ENCODE peak calls at places on chromosome X, in six cellular contexts. One of them, this sample, is unnamed.

GRCh38 chrX:104318330-104319009 is 63.7 kb upstream of the ESX1 start:
- DNase-seq in HepG2: peak
- DNase-seq in GM12878: no peak
- DNase-seq in A549: peak
- DNase-seq in HCT116: peak
- DNase-seq in endothelial cell of umbilical vein: peak
- DNase-seq in this sample: no peak

GRCh38 chrX:18927558-18927957 is 56.4 kb downstream of the PHKA2 start:
- DNase-seq in A549: no peak
- DNase-seq in GM12878: no peak
- DNase-seq in HepG2: no peak
- DNase-seq in endothelial cell of umbilical vein: no peak
- DNase-seq in HCT116: no peak
- DNase-seq in this sample: no peak

GRCh38 chrX:130909469-130910136 is 6.6 kb upstream of the ENOX2 start:
- DNase-seq in HepG2: no peak
- DNase-seq in A549: no peak
- DNase-seq in GM12878: no peak
- DNase-seq in HCT116: no peak
- DNase-seq in endothelial cell of umbilical vein: no peak
- DNase-seq in this sample: no peak

GRCh38 chrX:74613350-74614192 is 853 bp downstream of the RLIM start:
- DNase-seq in endothelial cell of umbilical vein: peak
- DNase-seq in GM12878: no peak
- DNase-seq in HepG2: peak
- DNase-seq in HCT116: no peak
- DNase-seq in A549: peak
- DNase-seq in this sample: peak

GRCh38 chrX:140343226-140343873 is 161.5 kb downstream of the SOX3 start:
- DNase-seq in HCT116: no peak
- DNase-seq in HepG2: no peak
- DNase-seq in endothelial cell of umbilical vein: no peak
- DNase-seq in A549: no peak
- DNase-seq in GM12878: no peak
- DNase-seq in this sample: no peak

GRCh38 chrX:131677655-131678628 is 134.1 kb downstream of the OR13H1 start:
- DNase-seq in A549: peak
- DNase-seq in HepG2: peak
- DNase-seq in HCT116: peak
- DNase-seq in GM12878: no peak
- DNase-seq in endothelial cell of umbilical vein: peak
- DNase-seq in this sample: peak

GRCh38 chrX:131764224-131764623 is 220.3 kb downstream of the OR13H1 start:
- DNase-seq in A549: no peak
- DNase-seq in HCT116: no peak
- DNase-seq in endothelial cell of umbilical vein: no peak
- DNase-seq in GM12878: no peak
- DNase-seq in HepG2: no peak
- DNase-seq in this sample: no peak

GRCh38 chrX:11597479-11597878 is 68.2 kb downstream of the ARHGAP6 start:
- DNase-seq in HepG2: no peak
- DNase-seq in GM12878: no peak
- DNase-seq in HCT116: no peak
- DNase-seq in A549: no peak
- DNase-seq in endothelial cell of umbilical vein: no peak
- DNase-seq in this sample: no peak

GRCh38 chrX:16797841-16798240 is 11.6 kb downstream of the TXLNG start:
- DNase-seq in HCT116: no peak
- DNase-seq in A549: no peak
- DNase-seq in endothelial cell of umbilical vein: no peak
- DNase-seq in GM12878: no peak
- DNase-seq in HepG2: no peak
- DNase-seq in this sample: no peak
- TF ChIP-seq CTCF in HCT116: no peak
- TF ChIP-seq CTCF in A549: no peak
- TF ChIP-seq CTCF in endothelial cell of umbilical vein: no peak
- TF ChIP-seq CTCF in GM12878: no peak
- TF ChIP-seq CTCF in HepG2: no peak
- TF ChIP-seq CTCF in this sample: no peak

GRCh38 chrX:69238153-69238959 is 73.1 kb upstream of the PJA1 start:
- DNase-seq in A549: no peak
- DNase-seq in GM12878: no peak
- DNase-seq in endothelial cell of umbilical vein: no peak
- DNase-seq in HepG2: no peak
- DNase-seq in HCT116: no peak
- DNase-seq in this sample: no peak
- TF ChIP-seq MAX in A549: no peak
- TF ChIP-seq MAX in GM12878: no peak
- TF ChIP-seq MAX in endothelial cell of umbilical vein: no peak
- TF ChIP-seq MAX in HepG2: no peak
- TF ChIP-seq MAX in HCT116: no peak
- TF ChIP-seq MAX in this sample: no peak

GRCh38 chrX:40469316-40469715 is 111.5 kb upstream of the ATP6AP2 start:
- DNase-seq in GM12878: no peak
- DNase-seq in HCT116: no peak
- DNase-seq in HepG2: no peak
- DNase-seq in endothelial cell of umbilical vein: no peak
- DNase-seq in A549: no peak
- DNase-seq in this sample: no peak
- TF ChIP-seq POLR2A in GM12878: no peak
- TF ChIP-seq POLR2A in HCT116: no peak
- TF ChIP-seq POLR2A in HepG2: no peak
- TF ChIP-seq POLR2A in endothelial cell of umbilical vein: no peak
- TF ChIP-seq POLR2A in A549: no peak
- TF ChIP-seq POLR2A in this sample: no peak

DNA sequence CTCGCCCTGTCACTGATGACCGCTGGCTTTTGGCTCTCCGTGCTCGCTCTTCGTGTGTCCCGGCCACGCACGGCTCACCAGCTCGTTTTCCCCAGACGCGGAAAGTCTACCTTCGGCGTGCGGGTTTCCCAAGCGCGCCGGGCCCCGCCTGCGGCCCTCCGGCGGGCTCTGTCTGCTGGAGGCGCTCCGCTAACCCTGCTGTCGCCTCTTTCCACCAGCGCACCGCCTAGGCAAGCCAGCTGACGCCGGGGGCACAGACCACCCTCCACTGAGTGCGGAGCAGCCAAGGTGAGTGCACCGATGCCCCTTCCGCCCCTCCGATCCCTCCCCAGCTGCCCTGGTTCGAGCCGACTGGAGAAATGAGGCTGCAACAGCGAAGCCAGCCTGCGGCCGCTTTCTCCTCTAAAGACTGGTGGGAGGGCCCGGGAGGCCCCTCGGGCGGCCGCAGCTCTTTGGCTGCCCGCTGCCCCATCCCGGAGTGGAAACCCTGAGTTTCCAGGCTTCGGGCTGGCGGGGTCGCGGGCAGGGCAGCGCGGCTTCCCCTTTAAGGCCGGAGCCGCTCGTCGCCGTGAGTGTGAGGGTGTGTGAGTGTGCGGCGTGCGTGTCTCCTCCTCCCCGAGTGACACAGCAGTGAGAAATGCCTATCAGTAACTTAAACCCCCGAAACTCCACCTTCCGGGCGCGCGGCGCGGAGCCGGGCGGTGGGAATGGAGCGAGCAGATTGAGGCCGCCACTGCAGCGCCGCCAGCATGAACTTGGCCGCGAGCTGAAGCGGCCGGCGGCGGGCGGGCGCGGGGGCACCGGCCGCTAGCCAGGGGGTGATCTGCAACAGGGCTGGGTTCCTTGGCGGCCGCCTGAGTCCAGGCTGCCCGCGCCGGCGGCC is at the start of gene MAMLD1:
- DNase-seq in A549: peak
- DNase-seq in HepG2: no peak
- DNase-seq in HCT116: peak
- DNase-seq in endothelial cell of umbilical vein: peak
- DNase-seq in GM12878: no peak
- DNase-seq in this sample: peak
- TF ChIP-seq CTCF in A549: no peak
- TF ChIP-seq CTCF in HepG2: no peak
- TF ChIP-seq CTCF in HCT116: no peak
- TF ChIP-seq CTCF in endothelial cell of umbilical vein: no peak
- TF ChIP-seq CTCF in GM12878: no peak
- TF ChIP-seq CTCF in this sample: no peak

DNA sequence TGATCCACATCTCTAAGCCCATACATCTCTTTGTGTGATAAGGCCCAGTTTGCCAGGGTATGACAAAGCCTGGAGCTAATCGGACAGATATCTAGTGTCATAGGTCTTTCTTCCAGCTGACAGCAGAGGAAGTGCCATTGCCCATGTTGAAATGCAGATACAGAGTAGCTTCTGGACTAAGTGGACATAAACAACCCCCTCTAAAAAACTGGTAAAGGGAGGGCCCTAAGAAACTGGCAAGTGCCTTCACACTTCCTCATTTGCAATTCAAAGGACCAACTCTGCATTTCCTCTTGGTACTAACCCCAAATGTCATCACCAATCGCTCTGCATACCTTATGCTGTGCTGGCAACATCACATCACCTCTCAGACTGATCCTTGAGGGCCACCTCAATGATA is 20.8 kb downstream of the ARHGEF6 start:
- DNase-seq in GM12878: peak
- DNase-seq in endothelial cell of umbilical vein: peak
- DNase-seq in A549: no peak
- DNase-seq in HCT116: no peak
- DNase-seq in HepG2: no peak
- DNase-seq in this sample: peak
- TF ChIP-seq MAX in GM12878: no peak
- TF ChIP-seq MAX in endothelial cell of umbilical vein: no peak
- TF ChIP-seq MAX in A549: no peak
- TF ChIP-seq MAX in HCT116: no peak
- TF ChIP-seq MAX in HepG2: no peak
- TF ChIP-seq MAX in this sample: no peak

GRCh38 chrX:2608638-2609430 is 82.3 kb upstream of the CD99 start:
- DNase-seq in endothelial cell of umbilical vein: peak
- DNase-seq in GM12878: no peak
- DNase-seq in HCT116: peak
- DNase-seq in HepG2: peak
- DNase-seq in A549: peak
- DNase-seq in this sample: peak
- TF ChIP-seq POLR2A in endothelial cell of umbilical vein: peak
- TF ChIP-seq POLR2A in GM12878: peak
- TF ChIP-seq POLR2A in HCT116: peak
- TF ChIP-seq POLR2A in HepG2: no peak
- TF ChIP-seq POLR2A in A549: peak
- TF ChIP-seq POLR2A in this sample: peak

DNA sequence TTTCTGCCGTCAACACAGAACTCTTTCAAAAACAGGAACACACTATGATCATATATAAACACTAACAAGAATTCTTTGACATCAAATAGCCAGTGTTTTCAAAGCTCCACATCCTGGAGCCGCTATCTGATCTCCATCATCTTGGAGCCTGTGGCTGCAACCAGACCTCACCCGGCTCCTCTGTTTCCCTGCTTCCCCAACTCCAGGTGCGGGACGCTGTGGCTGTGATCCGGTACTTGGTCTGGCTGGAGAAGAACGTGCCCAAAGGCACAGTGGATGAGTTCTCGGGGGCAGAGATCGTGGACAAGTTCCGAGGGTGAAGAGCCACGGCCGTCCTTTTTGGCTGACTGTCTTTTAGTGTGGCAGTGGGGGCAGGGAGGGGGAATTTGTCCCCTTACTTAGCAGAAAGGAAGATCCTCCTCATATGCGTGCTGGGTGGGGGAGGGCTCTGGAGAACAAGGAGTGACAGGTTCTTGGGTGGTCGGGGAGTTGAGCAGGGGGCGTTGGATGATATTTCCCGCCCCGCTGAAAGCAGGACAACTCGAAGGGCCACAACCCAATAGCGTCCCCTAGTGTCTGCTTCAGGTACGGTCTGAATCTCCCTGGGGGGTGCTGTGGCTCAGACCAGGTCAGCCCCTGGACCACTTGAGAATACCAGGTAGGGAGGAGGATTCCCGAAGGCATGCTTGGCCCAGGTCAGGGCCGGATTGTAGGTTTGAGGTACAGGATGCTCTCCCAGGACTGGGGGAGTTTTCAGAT is 15.7 kb downstream of the XPNPEP2 start:
- DNase-seq in HepG2: no peak
- DNase-seq in A549: no peak
- DNase-seq in HCT116: no peak
- DNase-seq in endothelial cell of umbilical vein: peak
- DNase-seq in GM12878: no peak
- DNase-seq in this sample: peak
- TF ChIP-seq CTCF in HepG2: peak
- TF ChIP-seq CTCF in A549: no peak
- TF ChIP-seq CTCF in HCT116: peak
- TF ChIP-seq CTCF in endothelial cell of umbilical vein: peak
- TF ChIP-seq CTCF in GM12878: peak
- TF ChIP-seq CTCF in this sample: peak

This sample was measured in NB4.